ENCODE peak calls at places on chromosome 17, in six cellular contexts. U, Y, Z, V, H and K are unnamed samples.

GRCh38 chr17:57021226-57021940 is 43.5 kb downstream of the SCPEP1 start:
- DNase-seq in Z (no peak), Y (no peak), H (no peak), U (no peak), V (no peak), K (no peak)

GRCh38 chr17:27207073-27207511 is 86.8 kb upstream of the WSB1 start:
- DNase-seq in U (no peak), V (no peak), Y (no peak), H (no peak), Z (no peak), K (no peak)

GRCh38 chr17:61463068-61463980 is 11.1 kb downstream of the TBX4 start:
- DNase-seq in Z (no peak), H (no peak), V (no peak), U (no peak), Y (no peak), K (no peak)

GRCh38 chr17:9356488-9356911 is 219.1 kb downstream of the STX8 start:
- DNase-seq in Y (peak), V (no peak), U (no peak), Z (no peak), H (peak), K (no peak)

GRCh38 chr17:46264456-46265198 is 30.3 kb upstream of the LRRC37A start:
- DNase-seq in V (no peak), Z (peak), H (no peak), Y (no peak), U (peak), K (no peak)

GRCh38 chr17:41559548-41559947 is 12.3 kb downstream of the KRT9 start:
- DNase-seq in Y (no peak), U (no peak), V (no peak), H (no peak), Z (no peak), K (no peak)

GRCh38 chr17:55327225-55328088 is 62.7 kb downstream of the HLF start:
- DNase-seq in V (no peak), Z (no peak), Y (no peak), U (no peak), H (no peak), K (no peak)

GRCh38 chr17:44203731-44204452 is 4.2 kb upstream of the ATXN7L3 start:
- DNase-seq in Z (peak), U (peak), V (no peak), Y (peak), H (peak), K (peak)

GRCh38 chr17:57954421-57955182 is 610 bp downstream of the CUEDC1 start:
- DNase-seq in Z (no peak), V (peak), Y (peak), U (no peak), H (peak), K (peak)

GRCh38 chr17:73742915-73743314 is 98.7 kb upstream of the SDK2 start:
- DNase-seq in U (no peak), H (no peak), Y (no peak), V (no peak), Z (no peak), K (no peak)

GRCh38 chr17:81513669-81514484 is 1.3 kb upstream of the ACTG1 start:
- DNase-seq in H (peak), V (peak), Z (peak), Y (peak), U (peak), K (peak)

GRCh38 chr17:51000835-51001638 is 119.6 kb downstream of the SPAG9 start:
- DNase-seq in Y (no peak), U (peak), Z (no peak), V (no peak), H (peak), K (no peak)

DNA sequence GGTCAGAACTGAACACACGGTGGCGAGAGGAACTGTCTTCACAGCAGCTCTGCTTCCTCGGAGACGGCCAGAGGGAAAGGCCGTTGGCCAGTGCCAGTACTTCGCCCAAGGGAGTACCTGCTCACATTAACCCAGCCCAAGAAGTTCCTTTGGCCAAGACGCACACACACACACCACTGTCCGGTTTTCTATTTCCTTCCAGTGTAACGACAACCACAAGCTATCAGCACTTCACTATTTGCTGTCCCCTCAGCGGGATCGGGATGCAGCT is 735 bp upstream of the GGNBP2 start:
- DNase-seq in U (no peak), Z (peak), Y (no peak), V (no peak), H (no peak), K (no peak)
- TF ChIP-seq CTCF in U (no peak), Z (no peak), Y (no peak), V (no peak), H (no peak), K (peak)

DNA sequence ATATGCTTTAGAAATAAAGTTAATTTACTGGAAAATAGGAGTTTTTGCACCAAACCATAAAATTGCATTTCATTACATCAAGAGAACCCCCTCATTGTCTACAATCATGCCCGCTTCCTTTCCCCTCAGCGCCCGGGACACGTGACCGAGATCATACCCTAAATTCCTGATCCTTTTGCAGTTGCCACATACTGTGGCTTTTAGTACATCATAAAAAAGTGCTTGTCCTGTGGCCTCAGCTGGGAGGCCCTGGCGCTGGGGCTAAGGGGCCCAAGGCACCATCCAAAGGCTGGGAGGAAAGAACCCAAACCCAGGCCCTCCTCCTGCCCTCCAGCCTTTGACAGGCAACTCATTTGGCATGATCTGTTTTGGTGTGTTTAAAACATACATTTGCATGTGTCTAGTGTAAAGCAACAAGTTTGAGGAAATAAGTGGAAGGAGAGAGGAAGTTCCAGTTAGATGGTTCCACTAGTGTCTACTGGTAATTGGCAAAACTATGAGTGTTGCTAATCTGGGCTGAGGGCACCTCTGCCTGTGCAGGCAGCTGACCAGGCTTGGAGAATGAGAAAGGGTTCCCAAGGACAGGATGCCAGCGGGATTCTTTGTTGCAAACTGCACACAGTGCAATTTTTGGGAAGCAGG is 6.0 kb downstream of the CDK5R1 start:
- DNase-seq in U (no peak), Z (no peak), Y (no peak), V (no peak), H (no peak), K (no peak)
- TF ChIP-seq CTCF in U (no peak), Z (no peak), Y (no peak), V (no peak), H (no peak), K (no peak)

GRCh38 chr17:48544356-48545021 is 420 bp downstream of the HOXB2 start:
- DNase-seq in H (peak), U (peak), Y (peak), Z (peak), V (peak), K (peak)

GRCh38 chr17:48541574-48542113 is 3.3 kb downstream of the HOXB2 start:
- DNase-seq in V (peak), Z (peak), U (peak), H (no peak), Y (peak), K (no peak)

GRCh38 chr17:48543854-48544355 is 1.0 kb downstream of the HOXB2 start:
- DNase-seq in H (no peak), V (no peak), Y (no peak), Z (peak), U (no peak), K (no peak)

GRCh38 chr17:48542114-48542955 is 2.6 kb downstream of the HOXB2 start:
- DNase-seq in V (no peak), U (no peak), Y (peak), H (no peak), Z (peak), K (no peak)

GRCh38 chr17:48542956-48543853 is 1.7 kb downstream of the HOXB2 start:
- DNase-seq in V (peak), H (peak), Y (no peak), U (peak), Z (peak), K (no peak)
- TF ChIP-seq CTCF in V (peak), H (peak), Y (no peak), U (no peak), Z (peak), K (no peak)

DNA sequence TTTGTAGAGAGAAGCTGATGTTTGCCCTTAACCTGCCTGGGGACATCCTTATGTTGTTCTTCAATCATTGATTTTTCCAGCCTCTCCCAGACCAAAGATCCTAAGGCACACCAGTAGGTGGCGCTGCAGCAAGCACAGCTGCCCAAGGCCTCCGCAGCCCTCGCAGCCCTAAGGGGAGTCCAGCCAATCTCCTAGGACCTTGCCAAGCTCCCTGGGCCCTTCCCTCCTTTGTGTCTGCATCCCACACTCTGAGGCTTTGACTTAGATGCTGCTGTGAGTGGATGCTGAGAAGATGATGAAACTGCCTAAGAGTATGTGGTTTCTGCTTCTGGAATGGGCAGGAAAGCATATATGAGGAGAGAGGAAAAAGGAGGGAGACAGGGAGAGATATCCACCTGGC is 47.1 kb downstream of the SPACA3 start:
- DNase-seq in Y (peak), Z (peak), U (no peak), V (peak), H (peak), K (peak)
- TF ChIP-seq CTCF in Y (peak), Z (peak), U (no peak), V (peak), H (peak), K (peak)

DNA sequence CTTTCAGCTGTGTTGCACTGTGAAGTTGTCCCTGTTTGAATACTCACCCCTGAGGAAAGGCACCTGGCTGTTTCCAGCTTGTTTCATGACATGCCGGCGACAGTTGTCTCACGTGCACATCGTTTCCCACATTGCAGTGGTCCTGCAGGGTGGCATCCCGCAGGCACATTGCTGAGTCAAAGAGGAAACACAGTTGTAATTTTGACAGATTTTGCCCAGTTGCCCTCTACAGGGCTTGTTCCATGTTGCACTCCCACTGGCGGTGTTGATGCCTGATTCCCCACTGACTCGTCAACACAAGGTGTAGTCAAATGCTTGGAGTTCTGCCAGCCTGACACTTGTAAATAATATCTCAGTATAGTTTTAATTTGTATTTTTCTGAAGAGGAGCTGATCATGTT is 23.8 kb downstream of the EPN2 start:
- DNase-seq in V (no peak), Z (no peak), U (no peak), H (no peak), Y (no peak), K (no peak)
- TF ChIP-seq CTCF in V (no peak), Z (no peak), U (no peak), H (no peak), Y (no peak), K (peak)

GRCh38 chr17:7262192-7263070 is at the start of gene CLDN7:
- DNase-seq in H (peak), V (no peak), Z (no peak), Y (peak), U (peak), K (no peak)
- TF ChIP-seq CTCF in H (no peak), V (no peak), Z (no peak), Y (no peak), U (no peak), K (no peak)

DNA sequence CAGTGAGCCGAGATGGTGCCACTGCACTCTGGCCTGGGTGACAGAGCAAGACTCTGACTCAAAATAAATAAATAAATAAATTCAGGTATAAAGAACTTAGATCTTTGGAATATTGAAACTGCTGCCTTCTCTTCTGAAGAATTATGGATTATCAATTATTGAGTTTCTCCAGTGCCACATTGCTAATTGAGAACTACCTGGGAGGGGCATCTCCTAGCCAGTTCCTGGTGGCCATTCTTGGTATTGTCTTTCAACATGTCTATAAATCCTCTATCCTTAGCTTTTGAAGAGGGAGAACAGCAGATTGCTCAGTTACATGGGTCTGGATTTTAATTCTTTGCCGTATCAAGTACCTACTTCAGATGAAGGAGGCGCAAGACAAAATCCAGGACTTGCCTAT is 29.2 kb downstream of the CALCOCO2 start:
- DNase-seq in H (no peak), V (no peak), Z (no peak), U (no peak), Y (no peak), K (no peak)
- TF ChIP-seq CTCF in H (peak), V (no peak), Z (no peak), U (no peak), Y (peak), K (peak)